ENCODE peak calls at places on chromosomes 7 and 10, in four cellular contexts. X is neural progenitor cell, G is MM.1S, N is mammary epithelial cell. Y is an unnamed sample.

GRCh38 chr7:115216652-115217051 is 294.8 kb downstream of the MDFIC start:
- DNase-seq in X (no peak), G (no peak), N (no peak), Y (no peak)

GRCh38 chr7:44136731-44137130 is 4.4 kb downstream of the MYL7 start:
- DNase-seq in X (no peak), G (no peak), N (no peak), Y (no peak)

GRCh38 chr7:28685291-28685659 is 272.9 kb downstream of the TRIL start:
- DNase-seq in X (no peak), G (no peak), N (no peak), Y (no peak)

GRCh38 chr10:4217653-4218052 is 432.6 kb upstream of the KLF6 start:
- DNase-seq in X (no peak), G (no peak), N (no peak), Y (no peak)

GRCh38 chr7:32290015-32290414 is 200.2 kb downstream of the LSM5 start:
- DNase-seq in X (no peak), G (no peak), N (no peak), Y (no peak)

GRCh38 chr7:141071260-141071854 is 2.5 kb upstream of the TMEM178B start:
- DNase-seq in X (peak), G (peak), N (no peak), Y (no peak)

GRCh38 chr10:14554091-14554842 is 220.4 kb downstream of the FAM107B start:
- DNase-seq in X (no peak), G (no peak), N (peak), Y (peak)

GRCh38 chr7:127930341-127931328 is 100.6 kb downstream of the LRRC4 start:
- DNase-seq in X (no peak), G (no peak), N (no peak), Y (no peak)

GRCh38 chr10:23892296-23892695 is 316.6 kb upstream of the KIAA1217 start:
- DNase-seq in X (no peak), G (no peak), N (peak), Y (no peak)

GRCh38 chr10:5943536-5943935 is 33.8 kb downstream of the IL15RA start:
- DNase-seq in X (peak), G (no peak), N (no peak), Y (no peak)

GRCh38 chr10:132382231-132382922 is 14.6 kb upstream of the PWWP2B start:
- DNase-seq in X (no peak), G (no peak), N (no peak), Y (no peak)

GRCh38 chr10:61835909-61836232 is 65.6 kb upstream of the ARID5B start:
- DNase-seq in X (no peak), G (no peak), N (peak), Y (no peak)

GRCh38 chr10:125061557-125062243 is 98.7 kb downstream of the CTBP2 start:
- DNase-seq in X (no peak), G (no peak), N (no peak), Y (no peak)

GRCh38 chr7:108331971-108332370 is 124.3 kb downstream of the NRCAM start:
- DNase-seq in X (no peak), G (no peak), N (no peak), Y (no peak)

GRCh38 chr7:105876964-105877601 is 684 bp upstream of the ATXN7L1 start:
- DNase-seq in X (peak), G (no peak), N (peak), Y (peak)

GRCh38 chr7:156986378-156986777 is 24.1 kb downstream of the MNX1 start:
- DNase-seq in X (no peak), G (peak), N (no peak), Y (no peak)

GRCh38 chr7:104933433-104934074 is 80.5 kb upstream of the KMT2E start:
- DNase-seq in X (no peak), G (no peak), N (no peak), Y (no peak)

GRCh38 chr10:79023489-79024162 is 45.1 kb upstream of the ZMIZ1 start:
- DNase-seq in X (no peak), G (no peak), N (no peak), Y (no peak)

GRCh38 chr7:127677433-127678230 is 25.6 kb downstream of the SND1 start:
- DNase-seq in X (no peak), G (no peak), N (no peak), Y (no peak)

GRCh38 chr10:91381562-91381923 is 28.6 kb upstream of the HECTD2 start:
- DNase-seq in X (peak), G (no peak), N (no peak), Y (no peak)

GRCh38 chr10:120735773-120736371 is 115.3 kb upstream of the WDR11 start:
- DNase-seq in X (no peak), G (peak), N (peak), Y (no peak)

GRCh38 chr10:131569851-131570715 is 258.6 kb upstream of the TCERG1L start:
- DNase-seq in X (peak), G (no peak), N (no peak), Y (no peak)

GRCh38 chr7:54944179-54944578 is 74.6 kb upstream of the EGFR start:
- DNase-seq in X (no peak), G (no peak), N (peak), Y (no peak)

GRCh38 chr10:60282771-60283353 is 106.8 kb downstream of the ANK3 start:
- DNase-seq in X (no peak), G (no peak), N (peak), Y (peak)

GRCh38 chr10:90598513-90598912 is 259.3 kb downstream of the HTR7 start:
- DNase-seq in X (no peak), G (no peak), N (no peak), Y (no peak)

GRCh38 chr7:84025332-84025927 is 169.2 kb downstream of the SEMA3A start:
- DNase-seq in X (peak), G (no peak), N (peak), Y (peak)

GRCh38 chr10:33735463-33735862 is 401.0 kb upstream of the NRP1 start:
- DNase-seq in X (no peak), G (peak), N (peak), Y (peak)

GRCh38 chr10:1213252-1213651 is 157.1 kb downstream of the WDR37 start:
- DNase-seq in X (no peak), G (no peak), N (no peak), Y (no peak)

GRCh38 chr10:100894589-100895294 is 18.0 kb upstream of the SLF2 start:
- DNase-seq in X (no peak), G (no peak), N (no peak), Y (no peak)

GRCh38 chr7:128155100-128155763 is 85.8 kb upstream of the LEP start:
- DNase-seq in X (peak), G (no peak), N (no peak), Y (no peak)

GRCh38 chr10:97038688-97039087 is 147.1 kb downstream of the SLIT1 start:
- DNase-seq in X (no peak), G (no peak), N (no peak), Y (no peak)

GRCh38 chr7:27799212-27799611 is 59.2 kb downstream of the TAX1BP1 start:
- DNase-seq in X (no peak), G (no peak), N (no peak), Y (no peak)

GRCh38 chr10:90917231-90917967 is 3.5 kb downstream of the ANKRD1 start:
- DNase-seq in X (no peak), G (no peak), N (no peak), Y (no peak)

GRCh38 chr7:129786825-129787563 is 165.8 kb downstream of the UBE2H start:
- DNase-seq in X (peak), G (no peak), N (no peak), Y (no peak)

GRCh38 chr10:52951819-52952218 is 179.2 kb upstream of the MBL2 start:
- DNase-seq in X (peak), G (peak), N (peak), Y (peak)

DNA sequence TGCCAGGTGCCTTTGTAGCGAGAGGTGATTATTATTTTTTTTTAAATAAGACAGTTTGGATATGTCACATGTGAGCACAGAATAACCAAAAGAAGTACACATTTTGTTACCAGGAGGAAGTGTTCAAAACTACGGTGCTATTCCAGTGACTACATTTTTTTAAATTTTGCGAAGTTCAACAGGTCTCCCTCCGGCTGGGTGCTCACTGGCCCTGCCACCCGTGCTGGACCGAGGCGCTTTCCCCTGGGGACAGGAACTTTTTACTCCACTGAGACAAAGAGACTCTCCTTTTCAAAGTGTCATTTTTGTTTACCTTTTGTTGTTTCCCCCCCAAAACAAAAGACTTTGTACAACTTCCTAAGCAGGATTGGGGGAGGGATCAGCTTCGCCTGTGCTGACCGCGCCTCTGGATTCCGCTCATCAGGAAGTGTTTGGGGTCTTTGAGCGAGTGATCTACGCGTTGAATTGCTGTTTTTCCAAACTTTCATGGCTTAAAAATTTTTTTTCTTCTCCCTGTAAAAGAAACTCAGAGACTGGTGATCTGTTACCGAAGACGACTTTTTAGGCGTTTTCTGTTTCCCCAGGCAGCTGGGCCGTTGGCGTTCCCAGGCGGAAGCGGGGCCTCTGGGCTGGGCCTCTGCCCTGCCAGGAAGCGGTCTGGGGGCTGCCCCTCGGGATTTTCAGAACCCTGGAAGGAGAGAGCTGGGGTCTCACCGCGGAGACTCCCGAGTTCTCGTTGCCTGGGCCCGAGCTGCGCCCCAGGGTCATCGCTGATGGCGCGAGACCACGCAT is 7.2 kb downstream of the EN2 start:
- DNase-seq in X (peak), G (no peak), N (no peak), Y (no peak)
- TF ChIP-seq EZH2 in X (peak), G (no peak), N (peak), Y (no peak)

GRCh38 chr7:134941185-134941900 is 45.0 kb upstream of the AGBL3 start:
- DNase-seq in X (peak), G (no peak), N (peak), Y (peak)

GRCh38 chr7:134943785-134944400 is 42.4 kb upstream of the AGBL3 start:
- DNase-seq in X (peak), G (peak), N (no peak), Y (no peak)

GRCh38 chr7:134940711-134941110 is 45.6 kb upstream of the AGBL3 start:
- DNase-seq in X (no peak), G (no peak), N (peak), Y (no peak)

GRCh38 chr7:134941947-134942346 is 44.4 kb upstream of the AGBL3 start:
- DNase-seq in X (no peak), G (no peak), N (no peak), Y (no peak)

GRCh38 chr7:134942690-134943466 is 43.4 kb upstream of the AGBL3 start:
- DNase-seq in X (no peak), G (no peak), N (no peak), Y (no peak)
- H3K27ac ChIP-seq in X (no peak), G (no peak), N (no peak), Y (no peak)

GRCh38 chr10:102227050-102227449 is 951 bp downstream of the ELOVL3 start:
- DNase-seq in X (no peak), G (no peak), N (peak), Y (peak)

GRCh38 chr10:102230861-102231356 is 4.8 kb downstream of the ELOVL3 start:
- DNase-seq in X (peak), G (peak), N (no peak), Y (no peak)

GRCh38 chr10:102226542-102226870 is 407 bp downstream of the ELOVL3 start:
- DNase-seq in X (no peak), G (no peak), N (no peak), Y (no peak)

GRCh38 chr10:102230264-102230860 is 4.3 kb downstream of the ELOVL3 start:
- DNase-seq in X (peak), G (no peak), N (no peak), Y (peak)

DNA sequence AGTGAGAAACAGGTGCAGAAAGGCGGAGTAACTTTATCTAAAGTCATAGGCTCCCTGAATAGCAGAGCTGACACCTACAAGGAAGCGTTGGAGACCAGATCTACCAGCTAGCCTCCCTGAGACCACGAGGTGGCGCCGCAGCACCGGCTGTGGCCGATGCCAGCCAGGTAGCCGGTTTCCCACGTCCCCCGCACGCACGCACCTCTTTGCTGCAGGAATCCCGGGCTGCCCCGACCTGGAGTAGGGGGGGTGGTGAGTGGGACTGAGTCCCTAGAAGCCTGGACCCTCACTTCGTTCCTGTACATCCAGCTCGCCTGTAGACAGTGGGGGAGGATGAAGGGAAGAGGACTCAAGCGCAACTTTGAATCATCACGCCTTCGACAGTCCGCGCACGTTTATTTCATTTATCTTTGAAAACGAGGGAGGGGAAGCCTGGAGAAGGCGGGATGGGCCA is 3.7 kb downstream of the ELOVL3 start:
- DNase-seq in X (peak), G (peak), N (peak), Y (peak)
- TF ChIP-seq EZH2 in X (no peak), G (no peak), N (no peak), Y (no peak)

GRCh38 chr7:77685219-77685618 is 11.0 kb upstream of the RSBN1L start:
- DNase-seq in X (no peak), G (peak), N (peak), Y (peak)
- H3K27ac ChIP-seq in X (no peak), G (no peak), N (no peak), Y (peak)

GRCh38 chr10:102231357-102232318 is 5.5 kb downstream of the ELOVL3 start:
- DNase-seq in X (peak), G (peak), N (no peak), Y (peak)
- TF ChIP-seq EZH2 in X (peak), G (no peak), N (no peak), Y (no peak)

DNA sequence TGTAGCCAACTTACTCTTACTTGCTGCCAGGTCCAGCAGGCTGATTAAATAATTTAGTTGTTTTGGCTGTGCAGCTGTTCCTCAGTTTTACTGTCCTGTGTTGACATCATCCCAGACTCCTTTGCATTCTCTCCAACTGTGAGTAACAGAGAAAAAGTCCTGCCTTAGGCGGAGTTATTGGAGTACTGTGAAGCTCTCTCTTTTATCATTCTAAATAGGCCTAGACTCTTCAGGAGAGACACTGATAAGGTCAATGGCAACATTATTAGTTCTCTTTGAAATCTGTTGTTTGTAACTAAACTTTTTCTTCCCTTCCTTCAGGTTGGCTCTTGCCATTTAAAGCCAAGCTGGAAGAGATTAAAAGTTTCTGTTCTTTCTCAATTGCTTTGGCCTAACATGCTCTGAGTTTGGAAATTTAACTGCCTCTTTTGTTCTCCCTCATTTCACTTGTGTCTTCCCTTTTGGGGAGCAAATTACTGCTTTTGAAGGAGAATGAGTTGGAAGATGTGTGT is 215.7 kb upstream of the CSTF2T start:
- DNase-seq in X (no peak), G (no peak), N (no peak), Y (no peak)
- H3K27ac ChIP-seq in X (peak), G (no peak), N (no peak), Y (no peak)

GRCh38 chr10:76184647-76185046 is 753.2 kb downstream of the LRMDA start:
- DNase-seq in X (no peak), G (no peak), N (no peak), Y (no peak)
- TF ChIP-seq EZH2 in X (no peak), G (no peak), N (no peak), Y (no peak)

DNA sequence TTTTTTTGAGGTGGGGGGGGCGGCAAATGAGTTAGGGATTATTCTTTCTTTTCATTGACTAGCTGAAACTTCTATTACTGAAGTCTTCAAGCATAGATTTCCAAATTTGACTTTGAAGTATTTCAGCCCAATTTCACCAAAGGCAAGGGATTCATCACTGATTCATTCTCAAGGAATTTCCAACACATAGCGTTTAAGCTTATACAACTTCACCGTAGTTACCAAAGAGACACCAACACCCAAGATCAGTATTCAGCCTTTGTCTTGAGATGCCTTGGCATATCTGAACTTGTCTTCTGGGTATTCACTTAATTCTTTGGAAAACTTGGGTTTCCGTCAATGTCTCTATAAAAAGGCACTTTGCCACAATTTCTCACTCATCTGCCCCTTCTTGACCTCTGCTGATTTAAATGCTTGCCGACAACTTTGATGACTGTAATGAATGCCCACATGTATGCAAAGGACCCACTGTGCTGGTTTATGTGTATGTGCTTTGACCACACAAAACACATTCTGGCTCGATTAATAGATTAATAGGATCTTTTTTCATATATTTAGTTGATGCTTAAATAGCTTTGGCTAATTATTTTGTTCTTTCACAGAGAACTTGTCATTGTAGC is 49.6 kb downstream of the TES start:
- DNase-seq in X (no peak), G (no peak), N (peak), Y (peak)
- H3K27ac ChIP-seq in X (no peak), G (no peak), N (peak), Y (peak)

Y was measured in PC-9.